ENCODE peak calls at places on chromosomes 5 and 9, in nine cellular contexts. One of them, this sample, is unnamed.

GRCh38 chr5:36689225-36689624 is 82.8 kb downstream of the SLC1A3 start:
- DNase-seq in keratinocyte: no peak
- DNase-seq in left lung: no peak
- DNase-seq in CD8-positive, alpha-beta memory T cell: no peak
- DNase-seq in caudate nucleus: no peak
- DNase-seq in effector memory CD4-positive, alpha-beta T cell: no peak
- DNase-seq in right cardiac atrium: no peak
- DNase-seq in lower lobe of right lung: no peak
- DNase-seq in brain microvascular endothelial cell: no peak
- DNase-seq in this sample: no peak

GRCh38 chr5:92364986-92365550 is 982.0 kb upstream of the ARRDC3 start:
- DNase-seq in caudate nucleus: no peak
- DNase-seq in lower lobe of right lung: no peak
- DNase-seq in left lung: no peak
- DNase-seq in effector memory CD4-positive, alpha-beta T cell: no peak
- DNase-seq in right cardiac atrium: peak; percentile 62
- DNase-seq in keratinocyte: no peak
- DNase-seq in brain microvascular endothelial cell: no peak
- DNase-seq in CD8-positive, alpha-beta memory T cell: no peak
- DNase-seq in this sample: no peak

GRCh38 chr5:171299851-171300250 is 9.2 kb upstream of the TLX3 start:
- DNase-seq in right cardiac atrium: no peak
- DNase-seq in caudate nucleus: no peak
- DNase-seq in left lung: no peak
- DNase-seq in CD8-positive, alpha-beta memory T cell: no peak
- DNase-seq in effector memory CD4-positive, alpha-beta T cell: no peak
- DNase-seq in brain microvascular endothelial cell: no peak
- DNase-seq in lower lobe of right lung: no peak
- DNase-seq in keratinocyte: no peak
- DNase-seq in this sample: no peak

GRCh38 chr5:83972236-83972635 is 251.6 kb upstream of the HAPLN1 start:
- DNase-seq in lower lobe of right lung: no peak
- DNase-seq in brain microvascular endothelial cell: peak; percentile 9
- DNase-seq in CD8-positive, alpha-beta memory T cell: no peak
- DNase-seq in left lung: no peak
- DNase-seq in caudate nucleus: no peak
- DNase-seq in keratinocyte: no peak
- DNase-seq in effector memory CD4-positive, alpha-beta T cell: no peak
- DNase-seq in right cardiac atrium: no peak
- DNase-seq in this sample: no peak

GRCh38 chr5:174190073-174190675 is 144.7 kb downstream of the NSG2 start:
- DNase-seq in effector memory CD4-positive, alpha-beta T cell: no peak
- DNase-seq in right cardiac atrium: no peak
- DNase-seq in keratinocyte: no peak
- DNase-seq in left lung: no peak
- DNase-seq in caudate nucleus: no peak
- DNase-seq in CD8-positive, alpha-beta memory T cell: no peak
- DNase-seq in lower lobe of right lung: no peak
- DNase-seq in brain microvascular endothelial cell: no peak
- DNase-seq in this sample: no peak

GRCh38 chr9:121840838-121841760 is 189.7 kb downstream of the DAB2IP start:
- DNase-seq in right cardiac atrium: no peak
- DNase-seq in caudate nucleus: peak; percentile 50
- DNase-seq in left lung: no peak
- DNase-seq in effector memory CD4-positive, alpha-beta T cell: no peak
- DNase-seq in CD8-positive, alpha-beta memory T cell: no peak
- DNase-seq in lower lobe of right lung: no peak
- DNase-seq in brain microvascular endothelial cell: no peak
- DNase-seq in keratinocyte: no peak
- DNase-seq in this sample: no peak

GRCh38 chr5:15601274-15601673 is 101.3 kb downstream of the FBXL7 start:
- DNase-seq in brain microvascular endothelial cell: no peak
- DNase-seq in CD8-positive, alpha-beta memory T cell: no peak
- DNase-seq in effector memory CD4-positive, alpha-beta T cell: no peak
- DNase-seq in caudate nucleus: peak; percentile 10
- DNase-seq in keratinocyte: no peak
- DNase-seq in left lung: no peak
- DNase-seq in right cardiac atrium: no peak
- DNase-seq in lower lobe of right lung: no peak
- DNase-seq in this sample: no peak

GRCh38 chr9:123488683-123489321 is 132.8 kb downstream of the CRB2 start:
- DNase-seq in left lung: no peak
- DNase-seq in caudate nucleus: no peak
- DNase-seq in effector memory CD4-positive, alpha-beta T cell: no peak
- DNase-seq in brain microvascular endothelial cell: no peak
- DNase-seq in right cardiac atrium: no peak
- DNase-seq in keratinocyte: no peak
- DNase-seq in CD8-positive, alpha-beta memory T cell: no peak
- DNase-seq in lower lobe of right lung: no peak
- DNase-seq in this sample: no peak

GRCh38 chr9:92055624-92056023 is 59.6 kb downstream of the SPTLC1 start:
- DNase-seq in lower lobe of right lung: no peak
- DNase-seq in right cardiac atrium: no peak
- DNase-seq in left lung: no peak
- DNase-seq in keratinocyte: no peak
- DNase-seq in CD8-positive, alpha-beta memory T cell: no peak
- DNase-seq in brain microvascular endothelial cell: no peak
- DNase-seq in effector memory CD4-positive, alpha-beta T cell: no peak
- DNase-seq in caudate nucleus: no peak
- DNase-seq in this sample: no peak

GRCh38 chr5:132746592-132747063 is 598 bp upstream of the CCNI2 start:
- DNase-seq in left lung: no peak
- DNase-seq in lower lobe of right lung: no peak
- DNase-seq in CD8-positive, alpha-beta memory T cell: no peak
- DNase-seq in brain microvascular endothelial cell: peak; percentile 10
- DNase-seq in keratinocyte: peak; percentile 11
- DNase-seq in effector memory CD4-positive, alpha-beta T cell: no peak
- DNase-seq in caudate nucleus: no peak
- DNase-seq in right cardiac atrium: no peak
- DNase-seq in this sample: no peak

GRCh38 chr9:108186996-108187395 is 668.8 kb downstream of the ACTL7B start:
- DNase-seq in CD8-positive, alpha-beta memory T cell: no peak
- DNase-seq in keratinocyte: no peak
- DNase-seq in brain microvascular endothelial cell: peak; percentile 7
- DNase-seq in right cardiac atrium: peak; percentile 92
- DNase-seq in lower lobe of right lung: no peak
- DNase-seq in effector memory CD4-positive, alpha-beta T cell: no peak
- DNase-seq in caudate nucleus: no peak
- DNase-seq in left lung: no peak
- DNase-seq in this sample: no peak

GRCh38 chr5:175443514-175444059 is 395 bp downstream of the DRD1 start:
- DNase-seq in effector memory CD4-positive, alpha-beta T cell: no peak
- DNase-seq in caudate nucleus: no peak
- DNase-seq in right cardiac atrium: no peak
- DNase-seq in keratinocyte: no peak
- DNase-seq in brain microvascular endothelial cell: no peak
- DNase-seq in lower lobe of right lung: no peak
- DNase-seq in left lung: no peak
- DNase-seq in CD8-positive, alpha-beta memory T cell: no peak
- DNase-seq in this sample: no peak

GRCh38 chr9:135228345-135228982 is 141.0 kb downstream of the OLFM1 start:
- DNase-seq in brain microvascular endothelial cell: no peak
- DNase-seq in effector memory CD4-positive, alpha-beta T cell: no peak
- DNase-seq in CD8-positive, alpha-beta memory T cell: no peak
- DNase-seq in lower lobe of right lung: peak; percentile 31
- DNase-seq in right cardiac atrium: no peak
- DNase-seq in caudate nucleus: no peak
- DNase-seq in keratinocyte: no peak
- DNase-seq in left lung: peak; percentile 52
- DNase-seq in this sample: no peak

GRCh38 chr5:135657536-135658307 is 78.9 kb upstream of the CXCL14 start:
- DNase-seq in CD8-positive, alpha-beta memory T cell: no peak
- DNase-seq in effector memory CD4-positive, alpha-beta T cell: no peak
- DNase-seq in lower lobe of right lung: no peak
- DNase-seq in keratinocyte: no peak
- DNase-seq in left lung: no peak
- DNase-seq in right cardiac atrium: no peak
- DNase-seq in brain microvascular endothelial cell: no peak
- DNase-seq in caudate nucleus: no peak
- DNase-seq in this sample: no peak

GRCh38 chr5:135655326-135655725 is 76.5 kb upstream of the CXCL14 start:
- DNase-seq in left lung: no peak
- DNase-seq in lower lobe of right lung: no peak
- DNase-seq in brain microvascular endothelial cell: no peak
- DNase-seq in right cardiac atrium: no peak
- DNase-seq in caudate nucleus: no peak
- DNase-seq in CD8-positive, alpha-beta memory T cell: no peak
- DNase-seq in effector memory CD4-positive, alpha-beta T cell: no peak
- DNase-seq in keratinocyte: no peak
- DNase-seq in this sample: no peak

GRCh38 chr5:135662683-135663082 is 83.9 kb upstream of the CXCL14 start:
- DNase-seq in caudate nucleus: no peak
- DNase-seq in keratinocyte: no peak
- DNase-seq in lower lobe of right lung: no peak
- DNase-seq in effector memory CD4-positive, alpha-beta T cell: no peak
- DNase-seq in left lung: no peak
- DNase-seq in CD8-positive, alpha-beta memory T cell: no peak
- DNase-seq in right cardiac atrium: no peak
- DNase-seq in brain microvascular endothelial cell: no peak
- DNase-seq in this sample: no peak

GRCh38 chr5:135662104-135662503 is 83.3 kb upstream of the CXCL14 start:
- DNase-seq in CD8-positive, alpha-beta memory T cell: no peak
- DNase-seq in effector memory CD4-positive, alpha-beta T cell: no peak
- DNase-seq in right cardiac atrium: no peak
- DNase-seq in keratinocyte: no peak
- DNase-seq in left lung: no peak
- DNase-seq in brain microvascular endothelial cell: no peak
- DNase-seq in lower lobe of right lung: no peak
- DNase-seq in caudate nucleus: no peak
- DNase-seq in this sample: no peak

GRCh38 chr5:135660826-135661555 is 82.2 kb upstream of the CXCL14 start:
- DNase-seq in caudate nucleus: no peak
- DNase-seq in lower lobe of right lung: no peak
- DNase-seq in right cardiac atrium: no peak
- DNase-seq in CD8-positive, alpha-beta memory T cell: no peak
- DNase-seq in keratinocyte: no peak
- DNase-seq in effector memory CD4-positive, alpha-beta T cell: no peak
- DNase-seq in left lung: no peak
- DNase-seq in brain microvascular endothelial cell: no peak
- DNase-seq in this sample: no peak
- H3K27ac ChIP-seq in caudate nucleus: no peak overlapping the region
- H3K27ac ChIP-seq in lower lobe of right lung: no peak overlapping the region
- H3K27ac ChIP-seq in right cardiac atrium: no peak overlapping the region
- H3K27ac ChIP-seq in CD8-positive, alpha-beta memory T cell: no peak overlapping the region
- H3K27ac ChIP-seq in keratinocyte: no peak overlapping the region
- H3K27ac ChIP-seq in effector memory CD4-positive, alpha-beta T cell: no peak overlapping the region
- H3K27ac ChIP-seq in left lung: no peak overlapping the region
- H3K27ac ChIP-seq in brain microvascular endothelial cell: no peak overlapping the region
- H3K27ac ChIP-seq in this sample: peak overlapping the region; percentile 34

GRCh38 chr5:39432687-39433086 is 7.9 kb upstream of the DAB2 start:
- DNase-seq in brain microvascular endothelial cell: no peak
- DNase-seq in left lung: no peak
- DNase-seq in CD8-positive, alpha-beta memory T cell: no peak
- DNase-seq in effector memory CD4-positive, alpha-beta T cell: no peak
- DNase-seq in keratinocyte: no peak
- DNase-seq in lower lobe of right lung: no peak
- DNase-seq in caudate nucleus: no peak
- DNase-seq in right cardiac atrium: no peak
- DNase-seq in this sample: no peak
- H3K27ac ChIP-seq in brain microvascular endothelial cell: no peak overlapping the region
- H3K27ac ChIP-seq in left lung: no peak overlapping the region
- H3K27ac ChIP-seq in CD8-positive, alpha-beta memory T cell: no peak overlapping the region
- H3K27ac ChIP-seq in effector memory CD4-positive, alpha-beta T cell: no peak overlapping the region
- H3K27ac ChIP-seq in keratinocyte: no peak overlapping the region
- H3K27ac ChIP-seq in lower lobe of right lung: no peak overlapping the region
- H3K27ac ChIP-seq in caudate nucleus: no peak overlapping the region
- H3K27ac ChIP-seq in right cardiac atrium: no peak overlapping the region
- H3K27ac ChIP-seq in this sample: no peak overlapping the region

GRCh38 chr5:181566-181965 is 9.7 kb upstream of the LRRC14B start:
- DNase-seq in lower lobe of right lung: no peak
- DNase-seq in brain microvascular endothelial cell: no peak
- DNase-seq in keratinocyte: no peak
- DNase-seq in left lung: peak; percentile 72
- DNase-seq in CD8-positive, alpha-beta memory T cell: no peak
- DNase-seq in right cardiac atrium: peak; percentile 34
- DNase-seq in effector memory CD4-positive, alpha-beta T cell: no peak
- DNase-seq in caudate nucleus: no peak
- DNase-seq in this sample: no peak
- H3K27ac ChIP-seq in lower lobe of right lung: no peak overlapping the region
- H3K27ac ChIP-seq in brain microvascular endothelial cell: no peak overlapping the region
- H3K27ac ChIP-seq in keratinocyte: no peak overlapping the region
- H3K27ac ChIP-seq in left lung: no peak overlapping the region
- H3K27ac ChIP-seq in CD8-positive, alpha-beta memory T cell: no peak overlapping the region
- H3K27ac ChIP-seq in right cardiac atrium: no peak overlapping the region
- H3K27ac ChIP-seq in effector memory CD4-positive, alpha-beta T cell: no peak overlapping the region
- H3K27ac ChIP-seq in caudate nucleus: no peak overlapping the region
- H3K27ac ChIP-seq in this sample: no peak overlapping the region

GRCh38 chr5:6740586-6741150 is 27.4 kb downstream of the TENT4A start:
- DNase-seq in caudate nucleus: no peak
- DNase-seq in keratinocyte: no peak
- DNase-seq in lower lobe of right lung: no peak
- DNase-seq in left lung: no peak
- DNase-seq in effector memory CD4-positive, alpha-beta T cell: no peak
- DNase-seq in brain microvascular endothelial cell: no peak
- DNase-seq in right cardiac atrium: no peak
- DNase-seq in CD8-positive, alpha-beta memory T cell: no peak
- DNase-seq in this sample: no peak

GRCh38 chr5:6743161-6743560 is 29.9 kb downstream of the TENT4A start:
- DNase-seq in brain microvascular endothelial cell: no peak
- DNase-seq in left lung: no peak
- DNase-seq in lower lobe of right lung: no peak
- DNase-seq in CD8-positive, alpha-beta memory T cell: no peak
- DNase-seq in caudate nucleus: no peak
- DNase-seq in right cardiac atrium: no peak
- DNase-seq in keratinocyte: no peak
- DNase-seq in effector memory CD4-positive, alpha-beta T cell: no peak
- DNase-seq in this sample: no peak

GRCh38 chr5:6744841-6745705 is 31.8 kb downstream of the TENT4A start:
- DNase-seq in left lung: no peak
- DNase-seq in brain microvascular endothelial cell: no peak
- DNase-seq in right cardiac atrium: no peak
- DNase-seq in CD8-positive, alpha-beta memory T cell: no peak
- DNase-seq in keratinocyte: no peak
- DNase-seq in effector memory CD4-positive, alpha-beta T cell: no peak
- DNase-seq in lower lobe of right lung: no peak
- DNase-seq in caudate nucleus: no peak
- DNase-seq in this sample: no peak

GRCh38 chr5:6739603-6740002 is 26.4 kb downstream of the TENT4A start:
- DNase-seq in right cardiac atrium: no peak
- DNase-seq in CD8-positive, alpha-beta memory T cell: no peak
- DNase-seq in left lung: no peak
- DNase-seq in lower lobe of right lung: no peak
- DNase-seq in caudate nucleus: no peak
- DNase-seq in effector memory CD4-positive, alpha-beta T cell: no peak
- DNase-seq in keratinocyte: no peak
- DNase-seq in brain microvascular endothelial cell: no peak
- DNase-seq in this sample: no peak

DNA sequence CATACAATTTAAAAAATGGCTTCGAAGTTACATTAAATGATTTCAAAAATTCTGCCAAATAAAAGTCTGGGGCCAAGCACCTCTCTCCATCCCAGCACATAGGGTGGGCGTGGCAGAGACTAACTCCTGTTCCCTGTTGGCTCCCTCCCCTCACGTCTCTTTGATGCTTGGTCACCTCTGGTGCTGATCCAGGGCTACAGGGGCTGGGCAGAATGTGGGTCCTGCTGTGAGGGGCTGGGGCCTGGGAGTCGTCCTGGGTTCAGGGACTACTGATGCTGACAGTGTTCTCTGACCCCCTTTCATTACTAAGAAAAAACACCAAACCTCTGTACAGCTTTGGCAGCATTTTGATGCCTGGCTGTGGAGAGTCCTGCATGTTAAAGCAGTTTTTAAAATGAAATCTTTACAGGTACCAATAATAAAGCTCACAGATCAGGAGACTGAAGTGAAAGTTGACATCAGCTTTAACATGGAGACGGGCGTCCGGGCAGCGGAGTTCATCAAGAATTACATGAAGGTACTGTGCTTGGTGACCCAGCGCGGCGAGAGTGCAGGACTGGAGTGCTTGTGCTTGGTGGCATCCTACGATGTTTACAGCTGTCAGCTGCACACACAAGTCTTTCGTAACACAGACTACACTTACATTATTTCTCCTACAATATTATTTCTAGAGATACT is 29.0 kb downstream of the TENT4A start:
- DNase-seq in effector memory CD4-positive, alpha-beta T cell: no peak
- DNase-seq in brain microvascular endothelial cell: no peak
- DNase-seq in keratinocyte: no peak
- DNase-seq in right cardiac atrium: no peak
- DNase-seq in CD8-positive, alpha-beta memory T cell: no peak
- DNase-seq in left lung: no peak
- DNase-seq in lower lobe of right lung: no peak
- DNase-seq in caudate nucleus: no peak
- DNase-seq in this sample: no peak
- H3K27ac ChIP-seq in effector memory CD4-positive, alpha-beta T cell: no peak overlapping the region
- H3K27ac ChIP-seq in brain microvascular endothelial cell: no peak overlapping the region
- H3K27ac ChIP-seq in keratinocyte: no peak overlapping the region
- H3K27ac ChIP-seq in right cardiac atrium: no peak overlapping the region
- H3K27ac ChIP-seq in CD8-positive, alpha-beta memory T cell: no peak overlapping the region
- H3K27ac ChIP-seq in left lung: no peak overlapping the region
- H3K27ac ChIP-seq in lower lobe of right lung: no peak overlapping the region
- H3K27ac ChIP-seq in caudate nucleus: no peak overlapping the region
- H3K27ac ChIP-seq in this sample: no peak overlapping the region

This sample was measured in epithelial cell of prostate.